ENCODE peak calls at places on chromosomes 2 and 18, in nine cellular contexts. J is HCT116, P is H1, W is spleen, H is K562, Z is SK-N-SH, Q is breast epithelium, M is sigmoid colon, U is transverse colon. T is an unnamed sample.

GRCh38 chr2:85878719-85879390 is 9.9 kb downstream of the ST3GAL5 start:
- DNase-seq in W (no peak), J (no peak), M (no peak), Q (no peak), Z (no peak), H (no peak), U (no peak), P (no peak), T (no peak)

GRCh38 chr2:953975-954686 is 3.5 kb downstream of the SNTG2 start:
- DNase-seq in W (peak; percentile 66), H (no peak), Z (peak; percentile 71), P (no peak), U (no peak), J (no peak), Q (no peak), M (no peak), T (no peak)

GRCh38 chr18:29840101-29840500 is 1202.4 kb downstream of the DSC3 start:
- DNase-seq in P (no peak), J (peak; percentile 42), Z (no peak), H (no peak), U (no peak), Q (no peak), W (no peak), M (no peak), T (no peak)

GRCh38 chr2:59858540-59858939 is 694.9 kb downstream of the BCL11A start:
- DNase-seq in H (no peak), Q (no peak), U (no peak), J (no peak), W (no peak), P (no peak), M (no peak), Z (no peak), T (no peak)

GRCh38 chr2:160372585-160372984 is 121.0 kb downstream of the RBMS1 start:
- DNase-seq in M (no peak), U (no peak), W (no peak), J (no peak), H (no peak), Q (no peak), Z (no peak), P (no peak), T (no peak)

GRCh38 chr2:29495068-29495467 is 379.9 kb downstream of the CLIP4 start:
- DNase-seq in Q (no peak), Z (no peak), H (no peak), W (no peak), M (no peak), U (no peak), P (no peak), J (no peak), T (no peak)

GRCh38 chr2:23533014-23533730 is 148.2 kb downstream of the KLHL29 start:
- DNase-seq in H (no peak), U (no peak), P (no peak), Q (no peak), J (no peak), W (no peak), Z (no peak), M (no peak), T (no peak)

GRCh38 chr2:54954705-54955357 is 95.4 kb downstream of the RTN4 start:
- DNase-seq in P (no peak), Z (peak; percentile 36), W (no peak), J (no peak), Q (no peak), M (no peak), H (peak; percentile 56), U (no peak), T (no peak)

GRCh38 chr2:95386031-95386430 is 16.5 kb upstream of the FAHD2A start:
- DNase-seq in Z (no peak), M (no peak), J (no peak), P (no peak), Q (peak; percentile 19), U (no peak), H (no peak), W (peak; percentile 36), T (no peak)

GRCh38 chr2:95382686-95383634 is 19.5 kb upstream of the FAHD2A start:
- DNase-seq in Q (peak; percentile 47), H (no peak), Z (no peak), M (peak; percentile 52), U (no peak), J (no peak), W (no peak), P (no peak), T (no peak)

GRCh38 chr2:95385570-95385984 is 16.9 kb upstream of the FAHD2A start:
- DNase-seq in J (no peak), Q (peak; percentile 43), U (no peak), P (no peak), Z (no peak), M (peak; percentile 47), W (no peak), H (no peak), T (no peak)

GRCh38 chr2:95383635-95384027 is 18.9 kb upstream of the FAHD2A start:
- DNase-seq in H (no peak), J (no peak), U (no peak), M (no peak), Z (no peak), Q (peak; percentile 24), P (no peak), W (peak; percentile 69), T (no peak)

GRCh38 chr2:95384854-95385569 is 17.5 kb upstream of the FAHD2A start:
- DNase-seq in H (no peak), P (no peak), U (peak; percentile 83), Q (peak; percentile 47), W (no peak), J (no peak), M (peak; percentile 63), Z (no peak), T (peak; percentile 82)
- TF ChIP-seq POLR2AphosphoS5 in H (no peak), P (no peak), U (peak; percentile 47), Q (no peak), W (no peak), J (no peak), M (no peak), Z (no peak), T (no peak)

GRCh38 chr2:222904557-222905258 is 43.9 kb downstream of the ACSL3 start:
- DNase-seq in W (no peak), M (no peak), Z (no peak), P (no peak), U (no peak), J (no peak), Q (no peak), H (no peak), T (no peak)

GRCh38 chr2:222907790-222908431 is 47.1 kb downstream of the ACSL3 start:
- DNase-seq in W (no peak), Q (no peak), H (no peak), Z (no peak), P (peak; percentile 19), U (no peak), J (no peak), M (no peak), T (no peak)

GRCh38 chr2:222903234-222904220 is 42.7 kb downstream of the ACSL3 start:
- DNase-seq in M (no peak), U (peak; percentile 30), J (no peak), Q (no peak), Z (peak; percentile 63), P (no peak), H (peak; percentile 50), W (no peak), T (no peak)

GRCh38 chr2:222909276-222909675 is 48.4 kb downstream of the ACSL3 start:
- DNase-seq in Q (no peak), Z (no peak), P (no peak), W (no peak), H (no peak), M (no peak), U (no peak), J (no peak), T (no peak)

GRCh38 chr2:222907048-222907447 is 46.2 kb downstream of the ACSL3 start:
- DNase-seq in J (no peak), M (no peak), U (no peak), Q (no peak), H (no peak), P (no peak), Z (no peak), W (no peak), T (no peak)
- H3K27ac ChIP-seq in J (no peak overlapping the region), M (no peak overlapping the region), U (no peak overlapping the region), Q (no peak overlapping the region), H (no peak overlapping the region), P (no peak overlapping the region), Z (no peak overlapping the region), W (no peak overlapping the region), T (no peak overlapping the region)

GRCh38 chr2:215503381-215503780 is 67.5 kb upstream of the FN1 start:
- DNase-seq in J (no peak), Z (no peak), M (no peak), W (no peak), H (no peak), P (no peak), Q (no peak), U (no peak), T (no peak)

GRCh38 chr2:215507126-215507525 is 71.3 kb upstream of the FN1 start:
- DNase-seq in J (no peak), P (no peak), W (no peak), M (no peak), Q (no peak), U (no peak), H (no peak), Z (no peak), T (no peak)

GRCh38 chr2:215504547-215504946 is 68.7 kb upstream of the FN1 start:
- DNase-seq in J (no peak), Z (no peak), M (no peak), W (no peak), P (no peak), Q (no peak), H (peak; percentile 47), U (no peak), T (no peak)

GRCh38 chr2:215506604-215506990 is 70.7 kb upstream of the FN1 start:
- DNase-seq in U (no peak), J (no peak), Z (no peak), Q (no peak), W (no peak), M (no peak), P (no peak), H (no peak), T (no peak)

GRCh38 chr2:215505044-215505786 is 69.3 kb upstream of the FN1 start:
- DNase-seq in Q (no peak), W (no peak), M (no peak), P (no peak), Z (no peak), J (no peak), U (peak; percentile 18), H (peak; percentile 82), T (no peak)
- H3K4me3 ChIP-seq in Q (no peak overlapping the region), W (no peak overlapping the region), M (no peak overlapping the region), P (no peak overlapping the region), Z (no peak overlapping the region), J (no peak overlapping the region), U (no peak overlapping the region), H (no peak overlapping the region), T (no peak overlapping the region)

DNA sequence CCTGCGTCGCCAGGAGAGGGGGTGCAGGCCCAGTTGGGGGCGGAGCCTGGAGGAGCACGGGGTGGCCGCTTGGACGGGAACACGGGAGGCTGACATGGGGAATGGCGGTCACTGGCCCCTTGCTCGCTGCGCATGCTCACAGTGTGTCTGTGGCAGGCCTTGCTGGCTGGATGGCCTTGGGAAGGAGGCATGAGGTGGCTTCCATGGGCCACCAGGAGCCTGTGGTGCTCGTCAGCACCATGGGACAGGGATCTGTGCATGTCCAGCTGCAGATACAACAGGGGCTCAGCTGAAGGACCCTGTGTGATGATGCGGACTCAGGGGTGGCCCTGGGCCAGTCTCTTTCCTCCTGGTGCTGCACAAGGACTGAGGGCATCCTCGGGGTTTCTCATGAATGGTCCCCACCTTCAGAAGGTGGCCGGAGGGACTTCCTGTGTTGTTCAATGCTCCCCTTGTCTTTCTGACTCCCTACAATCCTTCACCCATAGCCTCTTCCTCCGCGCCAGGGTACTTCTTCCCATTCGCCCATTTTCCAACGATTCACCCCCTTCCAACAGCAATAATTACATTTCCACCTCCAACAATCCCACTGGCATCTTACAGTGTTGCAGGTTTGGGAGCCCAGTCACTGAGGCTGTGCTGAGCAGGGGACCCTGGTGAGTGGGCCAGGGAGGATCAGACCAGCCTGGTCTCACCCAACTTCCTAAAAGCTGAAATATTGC is 3.4 kb upstream of the SP140L start:
- DNase-seq in M (no peak), U (no peak), J (peak; percentile 22), Q (no peak), H (peak; percentile 69), Z (peak; percentile 79), W (peak; percentile 72), P (no peak), T (no peak)
- TF ChIP-seq POLR2AphosphoS5 in M (no peak), U (no peak), J (peak; percentile 18), Q (no peak), H (no peak), Z (no peak), W (no peak), P (no peak), T (no peak)

T was measured in vagina.